ENCODE peak calls at places on chromosome 12, in six cellular contexts. One of them, this sample, is unnamed.

GRCh38 chr12:46372852-46373302 is 304 bp upstream of the SLC38A2 start:
- DNase-seq in MCF 10A: no peak
- DNase-seq in colonic mucosa: peak
- DNase-seq in tibial nerve: peak
- DNase-seq in endothelial cell: peak
- DNase-seq in PC-9: no peak
- DNase-seq in this sample: no peak

GRCh38 chr12:50411051-50411660 is 10.5 kb downstream of the LARP4 start:
- DNase-seq in MCF 10A: peak
- DNase-seq in colonic mucosa: no peak
- DNase-seq in tibial nerve: no peak
- DNase-seq in endothelial cell: no peak
- DNase-seq in PC-9: no peak
- DNase-seq in this sample: no peak

GRCh38 chr12:31002999-31003398 is 70.7 kb upstream of the DDX11 start:
- DNase-seq in MCF 10A: no peak
- DNase-seq in colonic mucosa: no peak
- DNase-seq in tibial nerve: no peak
- DNase-seq in endothelial cell: no peak
- DNase-seq in PC-9: no peak
- DNase-seq in this sample: no peak

GRCh38 chr12:31817120-31817519 is 88.3 kb upstream of the AMN1 start:
- DNase-seq in MCF 10A: no peak
- DNase-seq in colonic mucosa: no peak
- DNase-seq in tibial nerve: no peak
- DNase-seq in endothelial cell: no peak
- DNase-seq in PC-9: no peak
- DNase-seq in this sample: no peak

GRCh38 chr12:114403044-114403689 is 2.8 kb downstream of the TBX5 start:
- DNase-seq in MCF 10A: no peak
- DNase-seq in colonic mucosa: no peak
- DNase-seq in tibial nerve: no peak
- DNase-seq in endothelial cell: peak
- DNase-seq in PC-9: no peak
- DNase-seq in this sample: no peak

GRCh38 chr12:89225401-89225800 is 126.9 kb downstream of the DUSP6 start:
- DNase-seq in MCF 10A: peak
- DNase-seq in colonic mucosa: no peak
- DNase-seq in tibial nerve: no peak
- DNase-seq in endothelial cell: no peak
- DNase-seq in PC-9: peak
- DNase-seq in this sample: peak

GRCh38 chr12:111409403-111410228 is 3.9 kb downstream of the SH2B3 start:
- DNase-seq in MCF 10A: peak
- DNase-seq in colonic mucosa: no peak
- DNase-seq in tibial nerve: no peak
- DNase-seq in endothelial cell: no peak
- DNase-seq in PC-9: peak
- DNase-seq in this sample: peak

GRCh38 chr12:26271024-26271423 is 75.7 kb downstream of the SSPN start:
- DNase-seq in MCF 10A: no peak
- DNase-seq in colonic mucosa: no peak
- DNase-seq in tibial nerve: no peak
- DNase-seq in endothelial cell: no peak
- DNase-seq in PC-9: no peak
- DNase-seq in this sample: no peak

GRCh38 chr12:630656-631632 is 32.3 kb downstream of the NINJ2 start:
- DNase-seq in MCF 10A: no peak
- DNase-seq in colonic mucosa: peak
- DNase-seq in tibial nerve: no peak
- DNase-seq in endothelial cell: no peak
- DNase-seq in PC-9: no peak
- DNase-seq in this sample: peak

GRCh38 chr12:63419119-63419518 is 249.2 kb downstream of the DPY19L2 start:
- DNase-seq in MCF 10A: peak
- DNase-seq in colonic mucosa: peak
- DNase-seq in tibial nerve: no peak
- DNase-seq in endothelial cell: no peak
- DNase-seq in PC-9: no peak
- DNase-seq in this sample: no peak

GRCh38 chr12:80676856-80677255 is 30.6 kb upstream of the MYF6 start:
- DNase-seq in MCF 10A: no peak
- DNase-seq in colonic mucosa: no peak
- DNase-seq in tibial nerve: no peak
- DNase-seq in endothelial cell: no peak
- DNase-seq in PC-9: no peak
- DNase-seq in this sample: no peak

GRCh38 chr12:5965950-5966383 is 20.9 kb upstream of the ANO2 start:
- DNase-seq in MCF 10A: peak
- DNase-seq in colonic mucosa: peak
- DNase-seq in tibial nerve: peak
- DNase-seq in endothelial cell: peak
- DNase-seq in PC-9: no peak
- DNase-seq in this sample: no peak

GRCh38 chr12:6326316-6326959 is 15.4 kb downstream of the TNFRSF1A start:
- DNase-seq in MCF 10A: no peak
- DNase-seq in colonic mucosa: no peak
- DNase-seq in tibial nerve: no peak
- DNase-seq in endothelial cell: peak
- DNase-seq in PC-9: no peak
- DNase-seq in this sample: no peak

GRCh38 chr12:12449533-12450025 is 92.7 kb downstream of the BORCS5 start:
- DNase-seq in MCF 10A: peak
- DNase-seq in colonic mucosa: no peak
- DNase-seq in tibial nerve: no peak
- DNase-seq in endothelial cell: no peak
- DNase-seq in PC-9: peak
- DNase-seq in this sample: no peak

GRCh38 chr12:53674977-53675700 is 744 bp downstream of the ATP5MC2 start:
- DNase-seq in MCF 10A: peak
- DNase-seq in colonic mucosa: no peak
- DNase-seq in tibial nerve: no peak
- DNase-seq in endothelial cell: no peak
- DNase-seq in PC-9: no peak
- DNase-seq in this sample: no peak

GRCh38 chr12:45464699-45465098 is 248.8 kb downstream of the ANO6 start:
- DNase-seq in MCF 10A: peak
- DNase-seq in colonic mucosa: no peak
- DNase-seq in tibial nerve: no peak
- DNase-seq in endothelial cell: no peak
- DNase-seq in PC-9: no peak
- DNase-seq in this sample: no peak

GRCh38 chr12:74418573-74418972 is 119.1 kb upstream of the ATXN7L3B start:
- DNase-seq in MCF 10A: peak
- DNase-seq in colonic mucosa: no peak
- DNase-seq in tibial nerve: no peak
- DNase-seq in endothelial cell: no peak
- DNase-seq in PC-9: no peak
- DNase-seq in this sample: no peak

GRCh38 chr12:74412607-74413230 is 124.9 kb upstream of the ATXN7L3B start:
- DNase-seq in MCF 10A: peak
- DNase-seq in colonic mucosa: no peak
- DNase-seq in tibial nerve: no peak
- DNase-seq in endothelial cell: no peak
- DNase-seq in PC-9: no peak
- DNase-seq in this sample: no peak

GRCh38 chr12:74415633-74416032 is 122.0 kb upstream of the ATXN7L3B start:
- DNase-seq in MCF 10A: peak
- DNase-seq in colonic mucosa: no peak
- DNase-seq in tibial nerve: no peak
- DNase-seq in endothelial cell: peak
- DNase-seq in PC-9: no peak
- DNase-seq in this sample: no peak
- TF ChIP-seq CTCF in MCF 10A: peak
- TF ChIP-seq CTCF in colonic mucosa: no peak
- TF ChIP-seq CTCF in tibial nerve: peak
- TF ChIP-seq CTCF in endothelial cell: peak
- TF ChIP-seq CTCF in PC-9: peak
- TF ChIP-seq CTCF in this sample: peak

DNA sequence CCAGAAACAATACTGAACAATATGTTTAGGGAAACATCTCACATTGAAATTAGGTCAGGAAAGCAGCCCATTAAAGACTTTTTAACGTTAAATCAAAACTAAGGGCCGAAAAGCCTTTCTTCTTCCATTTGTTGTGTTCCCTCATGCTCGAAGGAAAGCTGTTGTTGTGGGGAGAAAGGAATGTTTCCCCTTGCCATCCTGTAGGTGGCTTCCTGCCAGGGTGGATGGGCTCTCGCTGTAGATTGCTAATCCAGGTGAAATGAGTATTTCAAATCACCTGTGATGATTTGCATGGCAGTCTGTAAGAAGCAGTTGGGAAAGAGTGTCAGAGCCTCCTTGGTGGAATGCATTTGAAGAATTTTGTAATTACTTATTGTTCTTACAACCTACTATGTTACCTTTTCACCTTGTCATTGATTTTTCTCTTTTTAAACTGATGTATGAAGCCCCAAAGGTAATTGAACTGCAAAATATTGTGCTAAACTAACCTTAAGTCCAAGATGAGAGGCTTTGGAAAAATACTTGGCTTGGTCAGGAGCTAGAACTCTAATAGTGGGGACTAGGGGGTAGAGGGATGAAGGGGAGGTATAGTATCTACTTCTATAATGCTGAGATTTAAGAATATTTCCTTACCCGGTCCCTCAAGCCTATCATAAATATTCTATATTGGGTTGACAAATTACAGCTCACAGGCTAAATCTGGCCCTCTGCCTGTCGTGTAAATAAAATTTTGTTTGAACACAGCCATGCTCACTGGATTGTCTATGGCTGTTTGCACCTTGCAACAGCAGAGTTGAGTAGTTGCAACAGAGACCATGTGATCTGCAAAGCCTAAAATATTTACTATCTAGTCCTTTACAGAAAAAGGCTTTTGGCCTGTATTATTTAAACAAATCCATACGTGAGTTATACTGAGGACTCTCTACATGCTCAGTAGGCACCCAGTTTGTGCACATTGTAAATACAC is 7.7 kb upstream of the DCP1B start:
- DNase-seq in MCF 10A: no peak
- DNase-seq in colonic mucosa: no peak
- DNase-seq in tibial nerve: no peak
- DNase-seq in endothelial cell: no peak
- DNase-seq in PC-9: peak
- DNase-seq in this sample: no peak
- TF ChIP-seq CTCF in MCF 10A: no peak
- TF ChIP-seq CTCF in colonic mucosa: no peak
- TF ChIP-seq CTCF in tibial nerve: no peak
- TF ChIP-seq CTCF in endothelial cell: no peak
- TF ChIP-seq CTCF in PC-9: no peak
- TF ChIP-seq CTCF in this sample: no peak

GRCh38 chr12:64456119-64456518 is 4.2 kb downstream of the TBK1 start:
- DNase-seq in MCF 10A: no peak
- DNase-seq in colonic mucosa: no peak
- DNase-seq in tibial nerve: no peak
- DNase-seq in endothelial cell: no peak
- DNase-seq in PC-9: no peak
- DNase-seq in this sample: no peak

GRCh38 chr12:64450711-64451486 is 1.0 kb upstream of the TBK1 start:
- DNase-seq in MCF 10A: peak
- DNase-seq in colonic mucosa: peak
- DNase-seq in tibial nerve: no peak
- DNase-seq in endothelial cell: peak
- DNase-seq in PC-9: no peak
- DNase-seq in this sample: no peak

GRCh38 chr12:64452559-64453329 is 824 bp downstream of the TBK1 start:
- DNase-seq in MCF 10A: peak
- DNase-seq in colonic mucosa: peak
- DNase-seq in tibial nerve: peak
- DNase-seq in endothelial cell: no peak
- DNase-seq in PC-9: peak
- DNase-seq in this sample: no peak

GRCh38 chr12:64450057-64450640 is 1.8 kb upstream of the TBK1 start:
- DNase-seq in MCF 10A: no peak
- DNase-seq in colonic mucosa: no peak
- DNase-seq in tibial nerve: no peak
- DNase-seq in endothelial cell: no peak
- DNase-seq in PC-9: no peak
- DNase-seq in this sample: no peak

GRCh38 chr12:64451687-64452558 is at the start of gene TBK1:
- DNase-seq in MCF 10A: peak
- DNase-seq in colonic mucosa: peak
- DNase-seq in tibial nerve: peak
- DNase-seq in endothelial cell: peak
- DNase-seq in PC-9: peak
- DNase-seq in this sample: peak
- TF ChIP-seq CTCF in MCF 10A: no peak
- TF ChIP-seq CTCF in colonic mucosa: no peak
- TF ChIP-seq CTCF in tibial nerve: peak
- TF ChIP-seq CTCF in endothelial cell: no peak
- TF ChIP-seq CTCF in PC-9: no peak
- TF ChIP-seq CTCF in this sample: no peak

GRCh38 chr12:105321125-105321524 is 9.4 kb upstream of the C12orf75 start:
- DNase-seq in MCF 10A: no peak
- DNase-seq in colonic mucosa: no peak
- DNase-seq in tibial nerve: no peak
- DNase-seq in endothelial cell: no peak
- DNase-seq in PC-9: no peak
- DNase-seq in this sample: no peak
- TF ChIP-seq CTCF in MCF 10A: no peak
- TF ChIP-seq CTCF in colonic mucosa: no peak
- TF ChIP-seq CTCF in tibial nerve: no peak
- TF ChIP-seq CTCF in endothelial cell: no peak
- TF ChIP-seq CTCF in PC-9: no peak
- TF ChIP-seq CTCF in this sample: no peak

GRCh38 chr12:93609281-93610192 is 37.1 kb downstream of the SOCS2 start:
- DNase-seq in MCF 10A: no peak
- DNase-seq in colonic mucosa: no peak
- DNase-seq in tibial nerve: no peak
- DNase-seq in endothelial cell: no peak
- DNase-seq in PC-9: no peak
- DNase-seq in this sample: no peak
- TF ChIP-seq CTCF in MCF 10A: no peak
- TF ChIP-seq CTCF in colonic mucosa: no peak
- TF ChIP-seq CTCF in tibial nerve: no peak
- TF ChIP-seq CTCF in endothelial cell: no peak
- TF ChIP-seq CTCF in PC-9: no peak
- TF ChIP-seq CTCF in this sample: no peak

GRCh38 chr12:108650083-108650482 is 16.4 kb upstream of the SELPLG start:
- DNase-seq in MCF 10A: no peak
- DNase-seq in colonic mucosa: no peak
- DNase-seq in tibial nerve: no peak
- DNase-seq in endothelial cell: no peak
- DNase-seq in PC-9: no peak
- DNase-seq in this sample: no peak
- TF ChIP-seq CTCF in MCF 10A: no peak
- TF ChIP-seq CTCF in colonic mucosa: no peak
- TF ChIP-seq CTCF in tibial nerve: no peak
- TF ChIP-seq CTCF in endothelial cell: no peak
- TF ChIP-seq CTCF in PC-9: no peak
- TF ChIP-seq CTCF in this sample: no peak

GRCh38 chr12:23888396-23889068 is 60.9 kb downstream of the SOX5 start:
- DNase-seq in MCF 10A: no peak
- DNase-seq in colonic mucosa: no peak
- DNase-seq in tibial nerve: no peak
- DNase-seq in endothelial cell: no peak
- DNase-seq in PC-9: no peak
- DNase-seq in this sample: no peak
- TF ChIP-seq CTCF in MCF 10A: no peak
- TF ChIP-seq CTCF in colonic mucosa: no peak
- TF ChIP-seq CTCF in tibial nerve: no peak
- TF ChIP-seq CTCF in endothelial cell: no peak
- TF ChIP-seq CTCF in PC-9: no peak
- TF ChIP-seq CTCF in this sample: no peak

GRCh38 chr12:73935817-73936216 is 601.8 kb upstream of the ATXN7L3B start:
- DNase-seq in MCF 10A: peak
- DNase-seq in colonic mucosa: no peak
- DNase-seq in tibial nerve: no peak
- DNase-seq in endothelial cell: no peak
- DNase-seq in PC-9: no peak
- DNase-seq in this sample: no peak
- TF ChIP-seq CTCF in MCF 10A: peak
- TF ChIP-seq CTCF in colonic mucosa: no peak
- TF ChIP-seq CTCF in tibial nerve: no peak
- TF ChIP-seq CTCF in endothelial cell: no peak
- TF ChIP-seq CTCF in PC-9: peak
- TF ChIP-seq CTCF in this sample: no peak